ENCODE peak calls at places on chromosomes 12 and 14, in four cellular contexts. Y is SK-N-SH, J is HepG2, M is H1. P is an unnamed sample.

GRCh38 chr12:79975143-79975542 is 40.2 kb upstream of the PPP1R12A start:
- DNase-seq in Y (no peak), M (no peak), J (no peak), P (no peak)

GRCh38 chr14:36443374-36443773 is 76.7 kb downstream of the NKX2-1 start:
- DNase-seq in J (no peak), M (no peak), Y (no peak), P (no peak)

GRCh38 chr12:92828565-92828964 is 100.5 kb downstream of the EEA1 start:
- DNase-seq in J (no peak), Y (no peak), M (no peak), P (no peak)

GRCh38 chr12:75592086-75592485 is 80.7 kb upstream of the KRR1 start:
- DNase-seq in J (no peak), Y (no peak), M (no peak), P (no peak)

GRCh38 chr12:83390186-83390585 is 703.5 kb downstream of the TMTC2 start:
- DNase-seq in J (no peak), M (no peak), Y (no peak), P (no peak)

GRCh38 chr14:47674546-47675238 is 713 bp downstream of the MDGA2 start:
- DNase-seq in Y (peak), M (peak), J (no peak), P (no peak)

GRCh38 chr12:120488057-120488660 is 7.8 kb upstream of the DYNLL1 start:
- DNase-seq in J (no peak), M (no peak), Y (no peak), P (no peak)

GRCh38 chr14:23122086-23122485 is 3.0 kb upstream of the CEBPE start:
- DNase-seq in Y (no peak), M (no peak), J (no peak), P (no peak)

GRCh38 chr12:193282-193681 is 20.7 kb downstream of the SLC6A12 start:
- DNase-seq in Y (no peak), J (no peak), M (no peak), P (no peak)

GRCh38 chr12:28974890-28975289 is 174.2 kb upstream of the FAR2 start:
- DNase-seq in M (no peak), J (no peak), Y (no peak), P (no peak)
- TF ChIP-seq SIN3A in M (no peak), J (no peak), Y (no peak), P (no peak)

GRCh38 chr12:41795910-41796309 is 348.8 kb downstream of the GXYLT1 start:
- DNase-seq in J (no peak), M (peak), Y (peak), P (no peak)
- TF ChIP-seq TCF12 in J (no peak), M (no peak), Y (no peak), P (no peak)

GRCh38 chr14:75343914-75344313 is 65.3 kb downstream of the FOS start:
- DNase-seq in Y (no peak), M (no peak), J (no peak), P (no peak)
- TF ChIP-seq SIN3A in Y (no peak), M (no peak), J (no peak), P (no peak)

GRCh38 chr12:129549656-129550055 is 354.2 kb downstream of the TMEM132D start:
- DNase-seq in M (no peak), Y (no peak), J (no peak), P (no peak)

GRCh38 chr12:129544716-129545115 is 359.1 kb downstream of the TMEM132D start:
- DNase-seq in M (no peak), Y (no peak), J (no peak), P (no peak)

GRCh38 chr12:129552996-129553750 is 350.7 kb downstream of the TMEM132D start:
- DNase-seq in M (no peak), J (no peak), Y (no peak), P (no peak)

GRCh38 chr12:129551441-129551840 is 352.4 kb downstream of the TMEM132D start:
- DNase-seq in J (no peak), Y (no peak), M (no peak), P (no peak)

DNA sequence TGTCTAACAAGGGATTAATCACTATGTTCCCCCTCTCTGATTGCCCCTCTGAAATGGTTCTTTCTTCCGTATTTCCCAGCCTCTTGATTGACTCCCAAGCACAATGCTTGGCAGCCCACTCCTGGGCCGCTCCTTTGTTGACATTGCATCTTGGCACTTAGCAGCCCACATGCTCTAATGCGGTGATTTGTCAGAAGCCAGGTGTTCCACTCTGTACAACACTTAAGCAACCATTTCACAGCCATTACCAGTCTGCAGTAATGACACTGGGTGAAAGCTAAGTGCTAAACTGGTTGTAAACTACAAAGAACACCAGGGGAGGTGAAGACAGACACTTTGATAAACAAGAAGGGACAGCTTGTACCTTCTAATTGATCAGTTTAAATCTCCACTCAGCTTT is 353.5 kb downstream of the TMEM132D start:
- DNase-seq in Y (no peak), J (no peak), M (no peak), P (no peak)
- TF ChIP-seq TCF12 in Y (no peak), J (no peak), M (no peak), P (no peak)

GRCh38 chr14:63328787-63329737 is 10.3 kb upstream of the GPHB5 start:
- DNase-seq in Y (no peak), M (no peak), J (no peak), P (no peak)
- TF ChIP-seq SIN3A in Y (no peak), M (no peak), J (no peak), P (no peak)

GRCh38 chr12:124906606-124907261 is 7.7 kb downstream of the UBC start:
- DNase-seq in Y (peak), J (peak), M (peak), P (peak)
- TF ChIP-seq TCF12 in Y (peak), J (no peak), M (no peak), P (peak)

GRCh38 chr14:70823281-70823680 is 14.0 kb upstream of the MAP3K9 start:
- DNase-seq in J (no peak), M (no peak), Y (no peak), P (no peak)
- TF ChIP-seq SIN3A in J (no peak), M (no peak), Y (no peak), P (no peak)

DNA sequence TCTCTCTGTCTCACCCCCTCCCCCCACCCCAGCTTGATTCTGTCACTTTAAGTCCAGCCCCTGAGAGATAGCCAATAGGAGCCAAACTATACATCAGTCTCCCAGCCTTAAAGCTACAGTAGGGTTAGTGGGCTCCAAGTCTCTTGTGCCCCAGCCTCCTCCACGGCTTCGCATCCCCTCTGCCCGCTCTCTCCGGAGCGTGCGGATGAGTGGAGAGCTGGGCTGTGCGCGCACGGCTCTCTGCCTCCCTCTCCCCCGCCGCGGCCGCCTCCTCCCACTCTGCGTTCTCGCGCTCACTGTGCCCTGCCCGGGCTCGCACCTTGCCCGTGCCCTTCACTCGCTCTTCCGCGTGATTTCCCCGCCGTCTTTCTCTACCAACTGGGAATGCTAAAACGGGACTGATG is at the start of gene ESRRB:
- DNase-seq in Y (peak), M (no peak), J (no peak), P (no peak)
- TF ChIP-seq TCF12 in Y (no peak), M (no peak), J (no peak), P (no peak)

GRCh38 chr14:92880851-92881250 is 42.1 kb upstream of the CHGA start:
- DNase-seq in M (peak), J (peak), Y (peak), P (no peak)
- TF ChIP-seq SIN3A in M (no peak), J (no peak), Y (no peak), P (no peak)